ENCODE peak calls at places on chromosomes 4 and X, in seven cellular contexts. I is A549, B is H9, T is EH, J is T-helper 1 cell, D is posterior vena cava, K is hypothalamus. O is an unnamed sample.

GRCh38 chr4:113858924-113859323 is 97.4 kb upstream of the CAMK2D start:
- DNase-seq in I (no peak), B (no peak), T (no peak), J (no peak), D (no peak), K (no peak), O (no peak)

GRCh38 chrX:41781500-41781899 is 57.5 kb downstream of the GPR82 start:
- DNase-seq in I (peak; percentile 53), B (no peak), T (peak; percentile 32), J (no peak), D (no peak), K (no peak), O (no peak)

GRCh38 chr4:172011196-172011595 is 198.0 kb downstream of the GALNTL6 start:
- DNase-seq in I (no peak), B (no peak), T (no peak), J (no peak), D (no peak), K (no peak), O (no peak)

GRCh38 chrX:19705196-19705769 is 182.1 kb downstream of the SH3KBP1 start:
- DNase-seq in I (no peak), B (no peak), T (peak; percentile 70), J (no peak), D (no peak), K (no peak), O (no peak)

GRCh38 chrX:39195156-39195555 is 393.9 kb downstream of the MID1IP1 start:
- DNase-seq in I (no peak), B (peak; percentile 35), T (no peak), J (no peak), D (no peak), K (no peak), O (no peak)

GRCh38 chrX:31487946-31488345 is 416.1 kb upstream of the FTHL17 start:
- DNase-seq in I (no peak), B (no peak), T (no peak), J (no peak), D (no peak), K (no peak), O (no peak)

GRCh38 chr4:185573651-185574199 is 38.4 kb upstream of the PDLIM3 start:
- DNase-seq in I (peak; percentile 45), B (peak; percentile 88), T (peak; percentile 79), J (no peak), D (peak; percentile 82), K (no peak), O (peak; percentile 82)

GRCh38 chr4:113772319-113772718 is 10.8 kb upstream of the CAMK2D start:
- DNase-seq in I (no peak), B (no peak), T (no peak), J (no peak), D (no peak), K (no peak), O (no peak)

GRCh38 chr4:111398906-111399330 is 746.3 kb upstream of the FAM241A start:
- DNase-seq in I (no peak), B (no peak), T (peak; percentile 9), J (no peak), D (no peak), K (no peak), O (no peak)

GRCh38 chrX:154804957-154805695 is at the start of gene MPP1:
- DNase-seq in I (peak; percentile 73), B (peak; percentile 74), T (peak; percentile 76), J (peak; percentile 56), D (peak; percentile 93), K (peak; percentile 48), O (peak; percentile 64)

GRCh38 chr4:189823611-189824010 is 117.1 kb upstream of the FRG1 start:
- DNase-seq in I (no peak), B (no peak), T (no peak), J (no peak), D (no peak), K (peak; percentile 68), O (no peak)

GRCh38 chr4:113248320-113248719 is 198.9 kb downstream of the ANK2 start:
- DNase-seq in I (peak; percentile 6), B (peak; percentile 83), T (peak; percentile 28), J (no peak), D (no peak), K (no peak), O (no peak)

GRCh38 chr4:41517747-41518146 is 20.2 kb upstream of the LIMCH1 start:
- DNase-seq in I (no peak), B (no peak), T (peak; percentile 25), J (no peak), D (no peak), K (no peak), O (no peak)

GRCh38 chr4:2248821-2249261 is 6.9 kb upstream of the HAUS3 start:
- DNase-seq in I (no peak), B (no peak), T (no peak), J (no peak), D (peak; percentile 64), K (no peak), O (no peak)

GRCh38 chr4:18342847-18343246 is 321.3 kb upstream of the LCORL start:
- DNase-seq in I (no peak), B (no peak), T (no peak), J (no peak), D (no peak), K (no peak), O (no peak)

GRCh38 chr4:15931451-15932210 is 6.9 kb downstream of the FGFBP1 start:
- DNase-seq in I (no peak), B (no peak), T (no peak), J (no peak), D (no peak), K (no peak), O (no peak)

GRCh38 chrX:134658002-134658401 is 269 bp downstream of the PLAC1 start:
- DNase-seq in I (no peak), B (no peak), T (no peak), J (no peak), D (no peak), K (no peak), O (no peak)

GRCh38 chr4:5357863-5358262 is 306.6 kb downstream of the STK32B start:
- DNase-seq in I (no peak), B (no peak), T (peak; percentile 82), J (no peak), D (no peak), K (no peak), O (no peak)

GRCh38 chr4:183522821-183523220 is 18.0 kb downstream of the ING2 start:
- DNase-seq in I (no peak), B (no peak), T (no peak), J (no peak), D (no peak), K (no peak), O (no peak)

GRCh38 chrX:49178537-49178936 is 6.8 kb downstream of the PLP2 start:
- DNase-seq in I (no peak), B (no peak), T (no peak), J (no peak), D (no peak), K (no peak), O (no peak)

GRCh38 chr4:47074836-47075235 is 43.5 kb downstream of the GABRB1 start:
- DNase-seq in I (no peak), B (no peak), T (no peak), J (no peak), D (no peak), K (no peak), O (no peak)

GRCh38 chr4:153222790-153223417 is 18.7 kb downstream of the TRIM2 start:
- DNase-seq in I (no peak), B (peak; percentile 56), T (peak; percentile 63), J (no peak), D (peak; percentile 85), K (peak; percentile 29), O (peak; percentile 28)

GRCh38 chr4:5373327-5373726 is 322.0 kb downstream of the STK32B start:
- DNase-seq in I (no peak), B (peak; percentile 3), T (no peak), J (no peak), D (no peak), K (no peak), O (no peak)

GRCh38 chr4:140926672-140927071 is 170.5 kb upstream of the TBC1D9 start:
- DNase-seq in I (no peak), B (no peak), T (peak; percentile 94), J (no peak), D (no peak), K (no peak), O (no peak)

GRCh38 chr4:103046416-103047290 is 27.1 kb upstream of the SLC9B1 start:
- DNase-seq in I (peak; percentile 50), B (peak; percentile 41), T (peak; percentile 53), J (no peak), D (no peak), K (no peak), O (no peak)

GRCh38 chrX:109742722-109743121 is 9.7 kb upstream of the ACSL4 start:
- DNase-seq in I (no peak), B (no peak), T (no peak), J (no peak), D (no peak), K (no peak), O (no peak)

GRCh38 chr4:135601351-135601750 is 1399.8 kb upstream of the PABPC4L start:
- DNase-seq in I (no peak), B (no peak), T (no peak), J (no peak), D (no peak), K (no peak), O (no peak)

GRCh38 chr4:40228497-40229365 is 31.9 kb downstream of the RHOH start:
- DNase-seq in I (peak; percentile 38), B (peak; percentile 49), T (peak; percentile 33), J (no peak), D (no peak), K (no peak), O (no peak)

GRCh38 chr4:86035688-86036087 is 324.2 kb downstream of the MAPK10 start:
- DNase-seq in I (no peak), B (no peak), T (peak; percentile 52), J (no peak), D (no peak), K (no peak), O (no peak)